ENCODE peak calls at places on chromosomes 16 and 17, in six cellular contexts. S is ovary, M is ascending aorta, D is endothelial cell, H is HL-60, Q is PC-3. V is an unnamed sample.
A peak's percentile ranks its signal among the peaks of the same experiment; 100 is the strongest.

GRCh38 chr16:68700120-68700519 is 37.0 kb upstream of the CDH1 start:
- DNase-seq in S (no peak), M (no peak), D (no peak), H (peak; percentile 41), Q (no peak), V (no peak)

GRCh38 chr17:55609737-55610201 is 98.5 kb upstream of the SMIM36 start:
- DNase-seq in S (peak; percentile 67), M (no peak), D (no peak), H (no peak), Q (peak; percentile 14), V (no peak)

GRCh38 chr17:79609616-79610150 is 1.2 kb downstream of the RBFOX3 start:
- DNase-seq in S (no peak), M (no peak), D (no peak), H (no peak), Q (no peak), V (no peak)

GRCh38 chr17:72099919-72100318 is 20.9 kb upstream of the SOX9 start:
- DNase-seq in S (no peak), M (no peak), D (no peak), H (no peak), Q (no peak), V (no peak)

GRCh38 chr17:77330602-77331081 is 189.9 kb downstream of the SEC14L1 start:
- DNase-seq in S (no peak), M (peak; percentile 61), D (no peak), H (no peak), Q (no peak), V (peak; percentile 72)

GRCh38 chr16:26665166-26665939 is 401.4 kb upstream of the C16orf82 start:
- DNase-seq in S (no peak), M (no peak), D (no peak), H (no peak), Q (no peak), V (peak; percentile 34)

GRCh38 chr17:66667491-66668030 is 167.4 kb upstream of the CACNG5 start:
- DNase-seq in S (no peak), M (no peak), D (no peak), H (peak; percentile 41), Q (no peak), V (no peak)

GRCh38 chr17:83053021-83053778 is 26.2 kb upstream of the METRNL start:
- DNase-seq in S (no peak), M (peak; percentile 65), D (peak; percentile 4), H (no peak), Q (no peak), V (no peak)

GRCh38 chr16:51939371-51940005 is 607.5 kb downstream of the TOX3 start:
- DNase-seq in S (no peak), M (no peak), D (no peak), H (no peak), Q (no peak), V (no peak)

GRCh38 chr16:82631701-82632685 is 5.2 kb downstream of the CDH13 start:
- DNase-seq in S (no peak), M (peak; percentile 70), D (no peak), H (no peak), Q (peak; percentile 19), V (no peak)

GRCh38 chr16:3256876-3257465 is 538 bp upstream of the MEFV start:
- DNase-seq in S (no peak), M (no peak), D (no peak), H (no peak), Q (peak; percentile 36), V (no peak)

GRCh38 chr17:38747385-38748328 is 479 bp downstream of the PCGF2 start:
- DNase-seq in S (peak; percentile 81), M (no peak), D (peak; percentile 55), H (no peak), Q (no peak), V (no peak)

GRCh38 chr16:78677332-78677731 is 577.9 kb downstream of the WWOX start:
- DNase-seq in S (no peak), M (no peak), D (no peak), H (no peak), Q (peak; percentile 15), V (no peak)

GRCh38 chr16:54867302-54867832 is 63.3 kb upstream of the IRX5 start:
- DNase-seq in S (no peak), M (no peak), D (no peak), H (no peak), Q (no peak), V (no peak)

GRCh38 chr17:67466251-67466650 is 89.2 kb downstream of the PITPNC1 start:
- DNase-seq in S (no peak), M (no peak), D (no peak), H (no peak), Q (no peak), V (no peak)

GRCh38 chr16:12529582-12529981 is 274.1 kb downstream of the CPPED1 start:
- DNase-seq in S (no peak), M (no peak), D (no peak), H (peak; percentile 40), Q (no peak), V (no peak)

GRCh38 chr16:610513-611381 is 20.0 kb upstream of the WFIKKN1 start:
- DNase-seq in S (peak; percentile 50), M (no peak), D (peak; percentile 75), H (no peak), Q (no peak), V (no peak)

GRCh38 chr17:7177954-7178477 is 1.2 kb downstream of the ASGR1 start:
- DNase-seq in S (no peak), M (no peak), D (peak; percentile 31), H (no peak), Q (peak; percentile 4), V (no peak)

GRCh38 chr17:29565643-29566472 is 979 bp downstream of the ABHD15 start:
- DNase-seq in S (no peak), M (no peak), D (no peak), H (peak; percentile 58), Q (no peak), V (peak; percentile 84)

GRCh38 chr16:57485091-57485915 is 990 bp downstream of the DOK4 start:
- DNase-seq in S (no peak), M (no peak), D (no peak), H (no peak), Q (no peak), V (no peak)

GRCh38 chr17:48014603-48015037 is 23.0 kb downstream of the COPZ2 start:
- DNase-seq in S (no peak), M (no peak), D (no peak), H (no peak), Q (no peak), V (no peak)

GRCh38 chr17:60392845-60393702 is 1.1 kb upstream of the USP32 start:
- DNase-seq in S (peak; percentile 26), M (peak; percentile 67), D (peak; percentile 5), H (peak; percentile 64), Q (peak; percentile 61), V (no peak)

GRCh38 chr16:70703041-70703834 is 17.4 kb upstream of the MTSS2 start:
- DNase-seq in S (peak; percentile 70), M (peak; percentile 93), D (peak; percentile 38), H (no peak), Q (no peak), V (peak; percentile 94)
- TF ChIP-seq CTCF in S (no peak), M (peak; percentile 70), D (no peak), H (no peak), Q (no peak), V (peak; percentile 60)

GRCh38 chr16:9090101-9090959 is 1.1 kb upstream of the HAPSTR1 start:
- DNase-seq in S (peak; percentile 68), M (peak; percentile 75), D (peak; percentile 51), H (no peak), Q (peak; percentile 12), V (peak; percentile 83)
- TF ChIP-seq CTCF in S (no peak), M (no peak), D (no peak), H (no peak), Q (no peak), V (no peak)

GRCh38 chr17:57603541-57603940 is 141.6 kb downstream of the CCDC182 start:
- DNase-seq in S (no peak), M (no peak), D (no peak), H (no peak), Q (no peak), V (no peak)

GRCh38 chr17:57606111-57606875 is 138.8 kb downstream of the CCDC182 start:
- DNase-seq in S (no peak), M (no peak), D (no peak), H (no peak), Q (no peak), V (no peak)

GRCh38 chr17:57603978-57604377 is 141.1 kb downstream of the CCDC182 start:
- DNase-seq in S (no peak), M (no peak), D (no peak), H (peak; percentile 95), Q (no peak), V (no peak)

GRCh38 chr17:57605734-57606105 is 139.4 kb downstream of the CCDC182 start:
- DNase-seq in S (no peak), M (no peak), D (no peak), H (no peak), Q (no peak), V (no peak)

DNA sequence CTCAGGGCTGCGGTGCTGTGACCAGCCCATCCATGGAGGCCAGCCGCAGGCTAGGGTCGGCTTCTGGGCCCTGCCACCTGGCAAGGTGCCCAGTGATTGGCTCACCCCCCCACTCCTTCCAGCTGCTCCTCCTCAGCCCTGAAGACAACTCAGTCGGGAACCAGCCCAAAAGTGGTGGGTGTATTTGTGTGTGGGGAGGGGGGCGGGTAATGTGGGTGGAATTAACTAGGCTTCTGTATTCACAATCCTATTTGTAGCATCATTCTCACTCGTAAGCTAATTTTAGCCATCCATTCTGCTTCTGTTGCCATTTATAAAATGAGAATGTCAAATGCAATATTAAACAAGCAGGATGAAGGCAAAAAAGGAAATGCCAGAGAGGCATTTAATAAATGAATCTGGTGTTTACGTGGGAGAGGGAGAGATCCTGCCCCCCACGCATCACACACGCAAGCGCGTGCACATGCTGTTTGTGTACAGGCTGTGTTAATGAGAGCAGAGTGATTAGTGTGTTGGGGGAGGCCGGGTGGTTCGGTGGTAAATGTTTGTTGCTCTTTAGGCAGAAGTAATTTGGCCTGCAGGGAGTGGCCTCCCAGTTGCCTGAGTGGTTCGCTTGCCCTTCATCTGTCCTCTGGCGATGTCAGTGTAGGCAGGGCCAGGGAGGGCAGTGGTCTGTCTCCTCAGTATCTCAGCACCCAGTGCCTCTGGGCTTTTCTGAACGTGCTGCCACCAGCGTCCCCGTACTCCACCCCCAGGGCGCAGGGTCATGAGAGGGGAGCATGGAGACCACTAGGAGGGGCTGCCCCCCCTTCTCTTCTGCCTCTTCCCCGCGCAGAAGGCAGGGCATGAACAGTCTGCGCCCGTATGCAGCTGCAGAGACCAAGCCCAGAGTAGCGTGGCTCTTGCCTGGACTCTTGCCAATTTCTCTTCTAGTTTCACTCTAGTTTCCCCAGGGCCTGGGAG is 140.0 kb downstream of the CCDC182 start:
- DNase-seq in S (peak; percentile 83), M (no peak), D (no peak), H (peak; percentile 75), Q (no peak), V (no peak)
- TF ChIP-seq CTCF in S (no peak), M (no peak), D (no peak), H (no peak), Q (no peak), V (no peak)

DNA sequence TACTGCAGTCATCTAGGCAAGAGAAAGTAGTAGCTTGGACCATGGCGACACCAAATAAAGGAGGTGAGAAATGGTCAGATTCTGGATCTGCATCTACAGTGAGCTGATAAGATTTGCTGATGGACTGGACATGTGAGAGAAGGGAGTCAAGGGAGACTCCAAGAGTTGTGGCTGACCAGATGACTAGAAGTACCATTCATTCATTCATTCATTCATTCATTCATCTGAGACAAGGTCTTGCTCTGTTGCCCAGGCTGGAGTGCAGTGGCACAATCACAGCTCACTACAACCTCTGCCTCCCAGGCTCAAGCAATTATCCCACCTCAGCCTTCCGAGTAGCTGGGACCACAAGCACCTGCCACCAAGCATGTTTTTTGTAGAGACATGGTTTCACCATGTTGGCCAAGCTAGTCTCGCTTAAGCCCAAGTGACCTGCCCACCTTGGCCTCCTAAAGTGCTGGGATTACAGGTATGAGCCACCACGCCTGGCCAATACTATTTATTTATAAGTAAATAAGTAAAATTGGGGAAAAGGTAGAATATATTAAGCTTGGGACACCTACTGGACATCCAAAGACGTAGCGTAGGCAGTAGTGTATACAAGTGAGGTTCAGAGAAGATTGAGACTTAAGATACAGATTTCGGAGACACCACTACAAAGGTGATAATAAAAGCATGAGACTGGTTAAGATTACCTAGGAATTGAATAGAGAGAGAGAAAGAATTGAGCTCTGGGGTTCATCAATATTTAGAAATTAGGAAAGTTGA is 15.7 kb upstream of the RNF43 start:
- DNase-seq in S (no peak), M (no peak), D (no peak), H (no peak), Q (peak; percentile 28), V (no peak)
- TF ChIP-seq CTCF in S (no peak), M (no peak), D (no peak), H (no peak), Q (peak; percentile 58), V (no peak)

V was measured in osteocyte.